ENCODE peak calls at places on chromosomes 2 and 18, in nine cellular contexts. Z, P, Q, T, J, U, G, R and W are unnamed samples.

GRCh38 chr2:204234248-204234647 is 297.7 kb downstream of the ICOS start:
- DNase-seq in Z (no peak), P (no peak), Q (no peak), T (no peak), J (no peak), U (no peak), G (no peak), R (no peak), W (no peak)

GRCh38 chr2:55175254-55176093 is 56.6 kb downstream of the CLHC1 start:
- DNase-seq in Z (no peak), P (no peak), Q (peak), T (no peak), J (peak), U (peak), G (no peak), R (peak), W (no peak)

GRCh38 chr2:240960309-240960962 is 38.0 kb upstream of the SNED1 start:
- DNase-seq in Z (no peak), P (no peak), Q (peak), T (no peak), J (no peak), U (no peak), G (peak), R (no peak), W (peak)

GRCh38 chr18:63240541-63241316 is 78.8 kb downstream of the BCL2 start:
- DNase-seq in Z (no peak), P (no peak), Q (no peak), T (no peak), J (no peak), U (no peak), G (no peak), R (no peak), W (no peak)

GRCh38 chr18:3211236-3211992 is 8.4 kb downstream of the MYOM1 start:
- DNase-seq in Z (no peak), P (no peak), Q (peak), T (no peak), J (peak), U (peak), G (no peak), R (peak), W (no peak)

GRCh38 chr2:121128741-121129659 is 156.0 kb downstream of the TFCP2L1 start:
- DNase-seq in Z (peak), P (no peak), Q (peak), T (no peak), J (peak), U (no peak), G (no peak), R (no peak), W (no peak)

GRCh38 chr2:65456074-65456473 is 23.7 kb upstream of the SPRED2 start:
- DNase-seq in Z (no peak), P (no peak), Q (peak), T (no peak), J (peak), U (peak), G (no peak), R (peak), W (no peak)

GRCh38 chr2:240922234-240922981 is 16.3 kb downstream of the CROCC2 start:
- DNase-seq in Z (no peak), P (no peak), Q (no peak), T (no peak), J (no peak), U (no peak), G (peak), R (no peak), W (peak)

GRCh38 chr18:369224-370010 is 101.6 kb upstream of the THOC1 start:
- DNase-seq in Z (no peak), P (no peak), Q (no peak), T (no peak), J (no peak), U (no peak), G (no peak), R (no peak), W (no peak)

GRCh38 chr2:130882991-130883390 is 46.3 kb downstream of the ARHGEF4 start:
- DNase-seq in Z (no peak), P (no peak), Q (no peak), T (no peak), J (no peak), U (no peak), G (no peak), R (no peak), W (no peak)

GRCh38 chr2:238803996-238804395 is 43.9 kb upstream of the TWIST2 start:
- DNase-seq in Z (no peak), P (no peak), Q (no peak), T (no peak), J (no peak), U (no peak), G (no peak), R (no peak), W (no peak)

GRCh38 chr2:31078579-31079105 is 59.6 kb downstream of the GALNT14 start:
- DNase-seq in Z (no peak), P (no peak), Q (no peak), T (no peak), J (no peak), U (no peak), G (no peak), R (no peak), W (peak)

GRCh38 chr2:241065355-241065803 is 36.7 kb downstream of the MTERF4 start:
- DNase-seq in Z (no peak), P (no peak), Q (no peak), T (no peak), J (no peak), U (no peak), G (peak), R (no peak), W (no peak)

GRCh38 chr2:230713331-230714121 is 884 bp downstream of the CAB39 start:
- DNase-seq in Z (no peak), P (no peak), Q (no peak), T (peak), J (peak), U (no peak), G (no peak), R (peak), W (no peak)

GRCh38 chr2:189799531-189799930 is 15.3 kb downstream of the PMS1 start:
- DNase-seq in Z (no peak), P (no peak), Q (peak), T (no peak), J (peak), U (peak), G (no peak), R (peak), W (no peak)

GRCh38 chr2:176652300-176653182 is 383.3 kb downstream of the MTX2 start:
- DNase-seq in Z (no peak), P (no peak), Q (peak), T (no peak), J (no peak), U (peak), G (no peak), R (peak), W (no peak)

GRCh38 chr2:121273116-121273515 is 11.9 kb downstream of the TFCP2L1 start:
- DNase-seq in Z (no peak), P (no peak), Q (no peak), T (no peak), J (no peak), U (no peak), G (no peak), R (no peak), W (no peak)

GRCh38 chr2:234420406-234420805 is 76.5 kb downstream of the ARL4C start:
- DNase-seq in Z (no peak), P (no peak), Q (no peak), T (no peak), J (no peak), U (no peak), G (no peak), R (no peak), W (no peak)

GRCh38 chr2:129895526-129896082 is 83.9 kb upstream of the RAB6C start:
- DNase-seq in Z (no peak), P (no peak), Q (no peak), T (no peak), J (no peak), U (no peak), G (no peak), R (no peak), W (peak)

GRCh38 chr18:79546781-79547272 is 132.8 kb upstream of the CTDP1 start:
- DNase-seq in Z (no peak), P (no peak), Q (no peak), T (no peak), J (no peak), U (no peak), G (no peak), R (no peak), W (no peak)

GRCh38 chr18:61435064-61435652 is 101.9 kb downstream of the CDH20 start:
- DNase-seq in Z (peak), P (no peak), Q (peak), T (no peak), J (peak), U (peak), G (no peak), R (peak), W (no peak)

GRCh38 chr18:36035253-36035652 is 32.1 kb downstream of the RPRD1A start:
- DNase-seq in Z (no peak), P (no peak), Q (no peak), T (no peak), J (no peak), U (peak), G (no peak), R (peak), W (no peak)

GRCh38 chr2:174903243-174903513 is 102.0 kb downstream of the CHN1 start:
- DNase-seq in Z (no peak), P (no peak), Q (no peak), T (no peak), J (no peak), U (no peak), G (no peak), R (no peak), W (no peak)